ENCODE peak calls at places on chromosomes 1 and 21, in nine cellular contexts. S, C, H, A, D, P, Z, W and M are unnamed samples.

GRCh38 chr21:32772281-32773047 is 909 bp upstream of the PAXBP1 start:
- DNase-seq in S (peak), C (peak), H (no peak), A (no peak), D (peak), P (no peak), Z (peak), W (no peak), M (no peak)

GRCh38 chr1:59017501-59018231 is 233.8 kb upstream of the JUN start:
- DNase-seq in S (no peak), C (no peak), H (no peak), A (no peak), D (no peak), P (no peak), Z (no peak), W (no peak), M (no peak)

GRCh38 chr1:181131255-181131901 is 42.9 kb downstream of the IER5 start:
- DNase-seq in S (no peak), C (no peak), H (no peak), A (no peak), D (no peak), P (no peak), Z (no peak), W (no peak), M (no peak)

GRCh38 chr1:240350910-240351331 is 259.2 kb downstream of the FMN2 start:
- DNase-seq in S (no peak), C (no peak), H (no peak), A (no peak), D (no peak), P (no peak), Z (no peak), W (peak), M (no peak)

GRCh38 chr21:36079010-36079649 is 9.3 kb downstream of the CBR1 start:
- DNase-seq in S (peak), C (no peak), H (no peak), A (no peak), D (no peak), P (no peak), Z (no peak), W (no peak), M (no peak)

GRCh38 chr1:117828206-117828605 is 101.2 kb downstream of the GDAP2 start:
- DNase-seq in S (peak), C (no peak), H (no peak), A (peak), D (peak), P (no peak), Z (peak), W (no peak), M (no peak)

GRCh38 chr1:20481158-20481617 is 4.8 kb downstream of the CAMK2N1 start:
- DNase-seq in S (peak), C (no peak), H (no peak), A (no peak), D (no peak), P (no peak), Z (no peak), W (no peak), M (no peak)

GRCh38 chr1:39214998-39215873 is 10.7 kb downstream of the MACF1 start:
- DNase-seq in S (peak), C (no peak), H (no peak), A (no peak), D (no peak), P (no peak), Z (peak), W (no peak), M (no peak)

GRCh38 chr21:44900559-44901251 is 20.0 kb downstream of the ITGB2 start:
- DNase-seq in S (no peak), C (no peak), H (no peak), A (peak), D (no peak), P (no peak), Z (no peak), W (no peak), M (no peak)

GRCh38 chr1:8903410-8903809 is 24.9 kb upstream of the ENO1 start:
- DNase-seq in S (no peak), C (no peak), H (no peak), A (no peak), D (no peak), P (no peak), Z (no peak), W (no peak), M (no peak)

GRCh38 chr1:58739851-58740466 is 40.1 kb upstream of the MYSM1 start:
- DNase-seq in S (peak), C (no peak), H (no peak), A (no peak), D (no peak), P (no peak), Z (peak), W (no peak), M (no peak)

GRCh38 chr1:27544818-27545612 is 55.0 kb upstream of the WASF2 start:
- DNase-seq in S (no peak), C (peak), H (no peak), A (no peak), D (peak), P (no peak), Z (peak), W (no peak), M (no peak)

GRCh38 chr1:172585348-172585747 is 52.4 kb downstream of the SUCO start:
- DNase-seq in S (no peak), C (no peak), H (no peak), A (no peak), D (no peak), P (no peak), Z (no peak), W (no peak), M (no peak)

GRCh38 chr1:172581273-172581672 is 48.3 kb downstream of the SUCO start:
- DNase-seq in S (no peak), C (no peak), H (no peak), A (no peak), D (no peak), P (no peak), Z (no peak), W (no peak), M (no peak)

GRCh38 chr1:172581779-172582178 is 48.8 kb downstream of the SUCO start:
- DNase-seq in S (no peak), C (no peak), H (no peak), A (no peak), D (no peak), P (no peak), Z (no peak), W (no peak), M (no peak)

GRCh38 chr1:172585861-172586260 is 52.9 kb downstream of the SUCO start:
- DNase-seq in S (no peak), C (no peak), H (no peak), A (no peak), D (no peak), P (no peak), Z (no peak), W (no peak), M (no peak)

DNA sequence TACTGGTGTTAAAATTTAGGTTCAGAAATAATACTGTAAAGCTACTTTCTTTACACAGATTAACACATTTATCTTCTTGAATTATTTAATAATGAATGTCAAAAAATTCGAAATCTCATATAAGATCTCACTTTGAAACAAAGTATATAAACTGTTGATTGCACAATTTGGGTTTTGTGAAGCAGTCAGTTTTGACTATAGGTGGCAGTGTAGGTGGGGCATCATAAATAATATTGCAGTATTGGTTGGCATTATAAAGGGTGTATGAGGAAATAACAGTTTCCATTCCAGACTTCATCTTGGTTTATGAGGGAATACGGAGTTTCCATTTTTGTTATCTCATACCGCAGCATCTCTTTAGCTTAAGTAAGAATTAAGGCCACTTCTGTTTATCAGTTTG is 49.9 kb downstream of the SUCO start:
- DNase-seq in S (no peak), C (no peak), H (no peak), A (no peak), D (no peak), P (no peak), Z (no peak), W (no peak), M (no peak)
- TF ChIP-seq CTCF in S (no peak), C (no peak), H (no peak), A (no peak), D (no peak), P (no peak), Z (no peak), W (no peak), M (no peak)

DNA sequence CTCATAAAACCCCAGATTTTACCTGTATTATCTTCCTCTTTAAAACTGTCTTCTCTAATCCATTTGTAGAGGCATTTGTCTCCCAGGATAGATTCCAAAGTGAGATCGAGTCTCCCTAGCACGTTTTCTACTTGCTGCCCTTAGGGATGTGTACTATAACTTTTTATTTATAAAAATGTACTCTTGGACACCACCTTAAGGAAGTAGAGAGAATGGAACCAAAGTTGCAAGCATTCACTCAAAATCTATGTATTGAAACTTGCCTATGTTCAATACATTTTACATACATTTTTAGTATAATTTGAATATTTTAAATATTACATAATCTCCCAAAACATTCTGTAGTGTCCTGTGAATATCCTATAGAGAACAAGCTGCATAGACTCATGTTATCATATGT is 842 bp upstream of the SPRR2A start:
- DNase-seq in S (no peak), C (no peak), H (no peak), A (no peak), D (no peak), P (no peak), Z (no peak), W (no peak), M (no peak)
- TF ChIP-seq CTCF in S (no peak), C (no peak), H (no peak), A (no peak), D (no peak), P (no peak), Z (no peak), W (no peak), M (no peak)

DNA sequence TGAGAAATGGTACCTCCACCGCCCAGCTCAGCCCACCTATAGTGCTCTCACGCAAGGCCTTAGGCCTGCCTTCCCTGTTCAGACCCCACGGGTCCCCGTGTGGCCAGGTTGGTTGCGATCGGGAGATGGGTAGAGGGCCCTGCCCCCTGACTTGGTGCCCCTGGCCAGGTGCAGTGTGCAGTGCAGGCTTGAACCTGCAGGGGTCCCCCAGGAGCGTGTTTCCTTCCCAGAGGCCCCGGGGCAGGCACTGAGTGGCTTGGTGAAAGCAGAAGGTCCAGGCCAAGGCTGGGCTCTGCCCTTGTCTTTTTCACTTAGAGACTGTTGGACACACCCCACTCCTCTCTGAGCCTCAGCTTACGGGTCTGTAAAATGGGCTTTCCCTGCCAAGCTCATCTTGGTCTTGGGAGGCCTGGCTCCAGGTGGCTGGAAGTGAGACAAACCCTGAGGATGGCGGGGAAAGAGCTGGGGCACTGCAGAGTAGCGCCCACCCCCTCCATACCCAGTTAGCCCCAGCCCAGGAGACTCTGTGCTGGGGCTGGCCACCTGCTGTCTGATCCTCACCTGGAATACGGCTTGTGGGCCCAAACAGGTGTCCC is 9.3 kb upstream of the HES5 start:
- DNase-seq in S (no peak), C (no peak), H (no peak), A (no peak), D (no peak), P (no peak), Z (no peak), W (no peak), M (no peak)
- TF ChIP-seq CTCF in S (no peak), C (no peak), H (peak), A (no peak), D (no peak), P (peak), Z (peak), W (peak), M (peak)

GRCh38 chr1:47627016-47627415 is 189.2 kb downstream of the FOXD2 start:
- DNase-seq in S (peak), C (no peak), H (no peak), A (no peak), D (no peak), P (no peak), Z (no peak), W (no peak), M (no peak)

GRCh38 chr1:47621483-47621882 is 183.6 kb downstream of the FOXD2 start:
- DNase-seq in S (peak), C (no peak), H (peak), A (no peak), D (peak), P (no peak), Z (no peak), W (no peak), M (no peak)

GRCh38 chr1:47623174-47623940 is 185.5 kb downstream of the FOXD2 start:
- DNase-seq in S (no peak), C (no peak), H (peak), A (no peak), D (peak), P (no peak), Z (no peak), W (no peak), M (no peak)

GRCh38 chr1:47621977-47622376 is 184.1 kb downstream of the FOXD2 start:
- DNase-seq in S (no peak), C (no peak), H (no peak), A (no peak), D (peak), P (peak), Z (peak), W (no peak), M (no peak)

DNA sequence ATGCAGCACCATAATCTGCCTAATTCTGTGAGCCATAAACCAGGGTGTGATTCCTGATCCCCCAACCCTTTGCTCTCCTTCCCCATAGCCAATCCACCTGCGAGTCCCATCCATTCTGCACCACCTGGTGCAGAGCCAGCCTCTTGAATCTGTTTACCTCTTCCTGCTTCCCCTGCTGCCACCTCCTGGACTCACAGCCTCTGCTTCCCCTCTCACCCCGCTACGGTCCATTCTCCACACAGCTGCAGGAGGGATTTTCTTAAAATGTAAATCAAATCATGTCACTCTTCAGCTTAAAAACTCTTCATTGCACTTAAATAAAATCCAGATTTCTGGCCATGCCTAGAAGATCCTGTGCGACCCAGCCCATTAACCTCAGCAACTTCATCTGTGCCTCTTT is 186.7 kb downstream of the FOXD2 start:
- DNase-seq in S (peak), C (no peak), H (peak), A (no peak), D (peak), P (no peak), Z (peak), W (no peak), M (no peak)
- TF ChIP-seq CTCF in S (no peak), C (no peak), H (peak), A (no peak), D (no peak), P (no peak), Z (peak), W (no peak), M (no peak)

GRCh38 chr1:44030606-44031050 is 634 bp downstream of the SLC6A9 start:
- DNase-seq in S (no peak), C (no peak), H (peak), A (peak), D (no peak), P (no peak), Z (no peak), W (no peak), M (no peak)

GRCh38 chr1:44031900-44032817 is 897 bp upstream of the SLC6A9 start:
- DNase-seq in S (peak), C (no peak), H (no peak), A (no peak), D (no peak), P (no peak), Z (no peak), W (no peak), M (no peak)

GRCh38 chr1:44029911-44030605 is 1.2 kb downstream of the SLC6A9 start:
- DNase-seq in S (peak), C (peak), H (peak), A (peak), D (peak), P (no peak), Z (peak), W (peak), M (peak)

GRCh38 chr1:44033041-44033575 is 1.8 kb upstream of the SLC6A9 start:
- DNase-seq in S (no peak), C (no peak), H (no peak), A (no peak), D (no peak), P (no peak), Z (no peak), W (no peak), M (no peak)

GRCh38 chr1:44031051-44031899 is at the start of gene SLC6A9:
- DNase-seq in S (peak), C (no peak), H (no peak), A (peak), D (no peak), P (peak), Z (peak), W (peak), M (peak)
- TF ChIP-seq CTCF in S (no peak), C (no peak), H (no peak), A (no peak), D (no peak), P (no peak), Z (no peak), W (no peak), M (no peak)

GRCh38 chr1:44471911-44472439 is 66.9 kb downstream of the RNF220 start:
- DNase-seq in S (no peak), C (no peak), H (no peak), A (no peak), D (no peak), P (no peak), Z (no peak), W (no peak), M (no peak)
- TF ChIP-seq CTCF in S (no peak), C (no peak), H (no peak), A (no peak), D (no peak), P (no peak), Z (no peak), W (no peak), M (no peak)